ENCODE peak calls at places on chromosomes 2 and 18, in five cellular contexts. One of them, this sample, is unnamed. For H3K4me1, the result is how much of the 10 kb centered on the place peaks cover.

GRCh38 chr2:112141623-112142001 is 3.4 kb downstream of the FBLN7 start:
- DNase-seq in spleen: no peak
- DNase-seq in fibroblast of lung: no peak
- DNase-seq in CD4-positive, alpha-beta memory T cell: no peak
- DNase-seq in upper lobe of right lung: no peak
- DNase-seq in this sample: no peak

GRCh38 chr18:34600118-34600517 is 110.0 kb upstream of the DTNA start:
- DNase-seq in spleen: no peak
- DNase-seq in upper lobe of right lung: no peak
- DNase-seq in CD4-positive, alpha-beta memory T cell: no peak
- DNase-seq in fibroblast of lung: peak
- DNase-seq in this sample: no peak

GRCh38 chr2:54122939-54123338 is 7.5 kb downstream of the ACYP2 start:
- DNase-seq in fibroblast of lung: peak
- DNase-seq in upper lobe of right lung: no peak
- DNase-seq in spleen: no peak
- DNase-seq in CD4-positive, alpha-beta memory T cell: no peak
- DNase-seq in this sample: no peak

GRCh38 chr2:226983891-226984290 is 148.0 kb downstream of the RHBDD1 start:
- DNase-seq in spleen: no peak
- DNase-seq in upper lobe of right lung: no peak
- DNase-seq in CD4-positive, alpha-beta memory T cell: no peak
- DNase-seq in fibroblast of lung: no peak
- DNase-seq in this sample: no peak

GRCh38 chr2:164737612-164738081 is 104.0 kb downstream of the COBLL1 start:
- DNase-seq in upper lobe of right lung: peak
- DNase-seq in fibroblast of lung: peak
- DNase-seq in CD4-positive, alpha-beta memory T cell: no peak
- DNase-seq in spleen: peak
- DNase-seq in this sample: no peak

GRCh38 chr2:71576541-71576940 is 123.2 kb downstream of the DYSF start:
- DNase-seq in CD4-positive, alpha-beta memory T cell: no peak
- DNase-seq in upper lobe of right lung: no peak
- DNase-seq in fibroblast of lung: no peak
- DNase-seq in spleen: no peak
- DNase-seq in this sample: no peak

GRCh38 chr18:59265246-59266018 is 7.8 kb downstream of the RAX start:
- DNase-seq in CD4-positive, alpha-beta memory T cell: no peak
- DNase-seq in spleen: no peak
- DNase-seq in upper lobe of right lung: no peak
- DNase-seq in fibroblast of lung: no peak
- DNase-seq in this sample: no peak

GRCh38 chr2:46333912-46334311 is 36.7 kb downstream of the EPAS1 start:
- DNase-seq in spleen: no peak
- DNase-seq in CD4-positive, alpha-beta memory T cell: no peak
- DNase-seq in fibroblast of lung: no peak
- DNase-seq in upper lobe of right lung: no peak
- DNase-seq in this sample: no peak

GRCh38 chr2:16155351-16156145 is 215.2 kb downstream of the MYCN start:
- DNase-seq in spleen: no peak
- DNase-seq in upper lobe of right lung: no peak
- DNase-seq in fibroblast of lung: no peak
- DNase-seq in CD4-positive, alpha-beta memory T cell: no peak
- DNase-seq in this sample: no peak

GRCh38 chr2:171541202-171541884 is 19.1 kb downstream of the CYBRD1 start:
- DNase-seq in upper lobe of right lung: no peak
- DNase-seq in CD4-positive, alpha-beta memory T cell: no peak
- DNase-seq in fibroblast of lung: no peak
- DNase-seq in spleen: no peak
- DNase-seq in this sample: no peak

GRCh38 chr2:111707700-111708099 is 176.3 kb downstream of the ANAPC1 start:
- DNase-seq in spleen: no peak
- DNase-seq in CD4-positive, alpha-beta memory T cell: no peak
- DNase-seq in fibroblast of lung: no peak
- DNase-seq in upper lobe of right lung: no peak
- DNase-seq in this sample: no peak

DNA sequence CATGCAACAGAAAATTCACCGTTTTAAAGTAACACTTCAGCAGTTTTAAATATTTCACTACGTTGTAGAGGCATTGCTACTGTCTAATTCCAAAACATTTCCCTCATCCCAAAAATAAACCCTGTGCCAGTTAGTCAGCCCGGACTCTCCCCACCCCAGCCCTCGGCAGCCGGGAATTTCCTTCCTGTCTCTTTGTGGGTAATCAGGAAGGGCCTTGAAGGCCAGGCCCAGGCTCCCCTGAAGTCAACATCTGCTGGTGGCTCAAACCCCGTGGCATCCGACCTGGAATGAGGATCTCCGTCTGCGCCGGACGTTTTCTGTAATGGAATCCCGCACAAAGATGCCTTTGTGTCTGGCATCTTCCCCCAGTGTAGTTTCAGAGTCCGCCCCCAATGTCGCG is 219.6 kb downstream of the SNTG2 start:
- DNase-seq in upper lobe of right lung: no peak
- DNase-seq in CD4-positive, alpha-beta memory T cell: no peak
- DNase-seq in spleen: no peak
- DNase-seq in fibroblast of lung: no peak
- DNase-seq in this sample: no peak
- H3K4me1 ChIP-seq in upper lobe of right lung: under half
- H3K4me1 ChIP-seq in CD4-positive, alpha-beta memory T cell: under half
- H3K4me1 ChIP-seq in spleen: under half
- H3K4me1 ChIP-seq in fibroblast of lung: under half
- H3K4me1 ChIP-seq in this sample: under half

GRCh38 chr2:224253464-224253863 is 148.4 kb downstream of the FAM124B start:
- DNase-seq in CD4-positive, alpha-beta memory T cell: no peak
- DNase-seq in fibroblast of lung: no peak
- DNase-seq in spleen: no peak
- DNase-seq in upper lobe of right lung: no peak
- DNase-seq in this sample: no peak
- H3K4me1 ChIP-seq in CD4-positive, alpha-beta memory T cell: under half
- H3K4me1 ChIP-seq in fibroblast of lung: under half
- H3K4me1 ChIP-seq in spleen: under half
- H3K4me1 ChIP-seq in upper lobe of right lung: under half
- H3K4me1 ChIP-seq in this sample: under half

GRCh38 chr18:12843420-12844346 is 40.4 kb downstream of the PTPN2 start:
- DNase-seq in spleen: peak
- DNase-seq in CD4-positive, alpha-beta memory T cell: no peak
- DNase-seq in upper lobe of right lung: no peak
- DNase-seq in fibroblast of lung: no peak
- DNase-seq in this sample: no peak

GRCh38 chr18:12839526-12840196 is 44.4 kb downstream of the PTPN2 start:
- DNase-seq in spleen: no peak
- DNase-seq in upper lobe of right lung: no peak
- DNase-seq in fibroblast of lung: no peak
- DNase-seq in CD4-positive, alpha-beta memory T cell: peak
- DNase-seq in this sample: no peak

GRCh38 chr18:12841070-12841469 is 43.0 kb downstream of the PTPN2 start:
- DNase-seq in upper lobe of right lung: no peak
- DNase-seq in fibroblast of lung: no peak
- DNase-seq in spleen: peak
- DNase-seq in CD4-positive, alpha-beta memory T cell: no peak
- DNase-seq in this sample: no peak

GRCh38 chr18:12840382-12840781 is 43.7 kb downstream of the PTPN2 start:
- DNase-seq in fibroblast of lung: no peak
- DNase-seq in upper lobe of right lung: no peak
- DNase-seq in spleen: no peak
- DNase-seq in CD4-positive, alpha-beta memory T cell: no peak
- DNase-seq in this sample: no peak

DNA sequence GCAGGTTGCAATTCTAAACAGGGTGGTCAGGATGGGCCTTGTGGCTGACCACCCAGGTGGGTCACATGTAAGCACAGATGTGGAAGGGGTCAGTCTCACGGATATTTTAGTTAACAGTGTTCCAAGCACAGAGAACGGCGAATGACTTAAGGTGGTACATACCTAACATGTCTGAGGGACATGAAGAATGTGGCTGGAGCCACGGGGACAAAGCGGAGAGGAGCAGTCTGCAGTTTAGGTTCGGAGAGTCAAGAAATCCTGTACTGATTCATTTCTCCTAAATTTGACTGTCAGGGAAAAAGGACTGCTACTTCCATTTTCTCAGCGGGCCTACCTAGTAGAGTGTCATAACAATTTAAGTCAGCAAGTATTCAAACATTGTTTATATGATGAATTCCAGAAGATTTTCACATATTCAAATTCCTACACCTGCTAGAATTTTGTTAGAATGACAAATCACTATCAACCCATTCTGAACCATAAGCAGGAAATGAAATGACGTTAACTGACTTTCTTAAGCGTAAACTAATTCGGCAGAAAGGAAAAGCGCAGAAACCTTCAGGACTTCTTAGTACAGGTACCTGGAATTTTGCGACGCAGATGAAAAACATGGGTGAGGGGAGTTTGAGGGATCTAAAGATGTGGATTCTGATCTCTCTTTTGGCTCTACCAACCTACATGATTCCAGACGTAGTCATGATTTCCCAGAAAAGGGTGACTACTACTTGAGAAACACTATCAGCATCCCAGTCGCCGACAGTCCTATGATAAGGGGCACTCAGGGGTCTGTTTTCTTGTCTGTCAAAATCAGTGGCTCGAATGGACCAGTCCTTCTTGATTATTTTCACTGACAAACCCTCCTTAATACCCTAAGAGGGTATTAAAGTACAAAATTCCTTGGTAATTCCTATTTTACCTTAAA is 41.3 kb downstream of the PTPN2 start:
- DNase-seq in fibroblast of lung: no peak
- DNase-seq in CD4-positive, alpha-beta memory T cell: no peak
- DNase-seq in upper lobe of right lung: no peak
- DNase-seq in spleen: no peak
- DNase-seq in this sample: no peak
- H3K4me1 ChIP-seq in fibroblast of lung: under half
- H3K4me1 ChIP-seq in CD4-positive, alpha-beta memory T cell: half or more
- H3K4me1 ChIP-seq in upper lobe of right lung: under half
- H3K4me1 ChIP-seq in spleen: under half
- H3K4me1 ChIP-seq in this sample: under half

GRCh38 chr2:241307055-241307454 is 8.4 kb downstream of the HDLBP start:
- DNase-seq in upper lobe of right lung: no peak
- DNase-seq in fibroblast of lung: no peak
- DNase-seq in CD4-positive, alpha-beta memory T cell: no peak
- DNase-seq in spleen: no peak
- DNase-seq in this sample: no peak
- H3K4me1 ChIP-seq in upper lobe of right lung: under half
- H3K4me1 ChIP-seq in fibroblast of lung: under half
- H3K4me1 ChIP-seq in CD4-positive, alpha-beta memory T cell: half or more
- H3K4me1 ChIP-seq in spleen: under half
- H3K4me1 ChIP-seq in this sample: under half

GRCh38 chr2:8514274-8514662 is 167.6 kb upstream of the ID2 start:
- DNase-seq in fibroblast of lung: no peak
- DNase-seq in spleen: no peak
- DNase-seq in upper lobe of right lung: no peak
- DNase-seq in CD4-positive, alpha-beta memory T cell: no peak
- DNase-seq in this sample: no peak
- H3K4me1 ChIP-seq in fibroblast of lung: under half
- H3K4me1 ChIP-seq in spleen: under half
- H3K4me1 ChIP-seq in upper lobe of right lung: under half
- H3K4me1 ChIP-seq in CD4-positive, alpha-beta memory T cell: under half
- H3K4me1 ChIP-seq in this sample: under half

GRCh38 chr2:138415891-138416494 is 85.6 kb upstream of the SPOPL start:
- DNase-seq in fibroblast of lung: peak
- DNase-seq in CD4-positive, alpha-beta memory T cell: no peak
- DNase-seq in spleen: no peak
- DNase-seq in upper lobe of right lung: no peak
- DNase-seq in this sample: no peak
- H3K4me1 ChIP-seq in fibroblast of lung: under half
- H3K4me1 ChIP-seq in CD4-positive, alpha-beta memory T cell: under half
- H3K4me1 ChIP-seq in spleen: under half
- H3K4me1 ChIP-seq in upper lobe of right lung: under half
- H3K4me1 ChIP-seq in this sample: under half

GRCh38 chr2:237731663-237732062 is 66.9 kb upstream of the RBM44 start:
- DNase-seq in fibroblast of lung: peak
- DNase-seq in CD4-positive, alpha-beta memory T cell: no peak
- DNase-seq in upper lobe of right lung: no peak
- DNase-seq in spleen: no peak
- DNase-seq in this sample: no peak
- H3K4me1 ChIP-seq in fibroblast of lung: under half
- H3K4me1 ChIP-seq in CD4-positive, alpha-beta memory T cell: half or more
- H3K4me1 ChIP-seq in upper lobe of right lung: half or more
- H3K4me1 ChIP-seq in spleen: half or more
- H3K4me1 ChIP-seq in this sample: under half

GRCh38 chr2:25292408-25292807 is 49.3 kb downstream of the DNMT3A start:
- DNase-seq in spleen: no peak
- DNase-seq in CD4-positive, alpha-beta memory T cell: no peak
- DNase-seq in fibroblast of lung: no peak
- DNase-seq in upper lobe of right lung: no peak
- DNase-seq in this sample: no peak

GRCh38 chr2:25293958-25294513 is 47.7 kb downstream of the DNMT3A start:
- DNase-seq in CD4-positive, alpha-beta memory T cell: no peak
- DNase-seq in spleen: no peak
- DNase-seq in fibroblast of lung: no peak
- DNase-seq in upper lobe of right lung: no peak
- DNase-seq in this sample: no peak

GRCh38 chr2:25294573-25295462 is 46.9 kb downstream of the DNMT3A start:
- DNase-seq in upper lobe of right lung: peak
- DNase-seq in spleen: peak
- DNase-seq in CD4-positive, alpha-beta memory T cell: peak
- DNase-seq in fibroblast of lung: peak
- DNase-seq in this sample: peak

GRCh38 chr2:25293145-25293544 is 48.6 kb downstream of the DNMT3A start:
- DNase-seq in spleen: no peak
- DNase-seq in fibroblast of lung: no peak
- DNase-seq in upper lobe of right lung: no peak
- DNase-seq in CD4-positive, alpha-beta memory T cell: no peak
- DNase-seq in this sample: no peak

GRCh38 chr2:25290811-25291510 is 50.8 kb downstream of the DNMT3A start:
- DNase-seq in CD4-positive, alpha-beta memory T cell: no peak
- DNase-seq in upper lobe of right lung: no peak
- DNase-seq in spleen: no peak
- DNase-seq in fibroblast of lung: no peak
- DNase-seq in this sample: no peak
- H3K4me1 ChIP-seq in CD4-positive, alpha-beta memory T cell: half or more
- H3K4me1 ChIP-seq in upper lobe of right lung: under half
- H3K4me1 ChIP-seq in spleen: half or more
- H3K4me1 ChIP-seq in fibroblast of lung: under half
- H3K4me1 ChIP-seq in this sample: under half

DNA sequence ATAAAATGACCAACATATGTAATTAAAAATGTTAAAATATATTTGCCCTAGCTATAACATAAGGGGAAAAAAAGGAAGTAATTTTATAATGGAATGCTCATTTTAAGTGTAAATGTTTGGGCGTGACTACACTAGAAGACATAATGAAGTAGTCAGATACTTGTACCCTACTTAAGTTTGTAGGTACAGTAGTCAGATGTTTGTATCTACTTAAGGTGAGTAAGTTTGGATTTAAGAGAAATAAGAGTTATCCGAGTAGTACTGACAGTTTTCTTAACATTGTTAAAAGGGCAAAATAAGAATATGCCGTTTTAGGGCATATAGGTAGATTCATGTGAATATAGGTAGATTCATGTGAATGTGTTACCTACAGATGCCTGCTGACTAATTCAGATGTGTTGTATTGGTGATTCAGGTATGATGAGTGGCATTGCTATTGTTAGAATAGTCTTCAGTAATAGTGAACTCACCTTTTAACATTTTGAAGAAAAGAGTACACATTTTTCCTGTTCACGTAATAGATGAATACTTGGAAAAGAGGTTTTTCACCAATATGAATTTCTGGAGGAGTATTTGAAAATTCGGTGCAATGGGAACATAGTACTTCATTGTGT is 14.9 kb downstream of the VAPA start:
- DNase-seq in spleen: no peak
- DNase-seq in fibroblast of lung: no peak
- DNase-seq in upper lobe of right lung: no peak
- DNase-seq in CD4-positive, alpha-beta memory T cell: no peak
- DNase-seq in this sample: no peak
- H3K4me1 ChIP-seq in spleen: half or more
- H3K4me1 ChIP-seq in fibroblast of lung: under half
- H3K4me1 ChIP-seq in upper lobe of right lung: half or more
- H3K4me1 ChIP-seq in CD4-positive, alpha-beta memory T cell: half or more
- H3K4me1 ChIP-seq in this sample: under half

GRCh38 chr2:134254836-134255235 is 964 bp downstream of the MGAT5 start:
- DNase-seq in fibroblast of lung: no peak
- DNase-seq in spleen: no peak
- DNase-seq in upper lobe of right lung: no peak
- DNase-seq in CD4-positive, alpha-beta memory T cell: no peak
- DNase-seq in this sample: no peak
- H3K4me1 ChIP-seq in fibroblast of lung: under half
- H3K4me1 ChIP-seq in spleen: half or more
- H3K4me1 ChIP-seq in upper lobe of right lung: under half
- H3K4me1 ChIP-seq in CD4-positive, alpha-beta memory T cell: half or more
- H3K4me1 ChIP-seq in this sample: half or more